ENCODE peak calls at places on chromosomes 6 and 20, in four cellular contexts. Z is foreskin fibroblast, K is Peyer's patch, X is neural crest cell. L is an unnamed sample.

GRCh38 chr6:5995705-5996686 is 10.7 kb downstream of the NRN1 start:
- DNase-seq in Z (peak; percentile 74), K (peak; percentile 66), X (peak; percentile 58), L (no peak)

GRCh38 chr20:59925894-59926293 is 7.5 kb downstream of the SYCP2 start:
- DNase-seq in Z (no peak), K (no peak), X (no peak), L (no peak)

GRCh38 chr6:134853111-134854055 is 96.5 kb downstream of the ALDH8A1 start:
- DNase-seq in Z (peak; percentile 77), K (peak; percentile 77), X (no peak), L (no peak)

GRCh38 chr20:24100370-24101011 is 111.9 kb upstream of the GGTLC1 start:
- DNase-seq in Z (peak; percentile 25), K (peak; percentile 65), X (peak; percentile 35), L (peak; percentile 64)

GRCh38 chr6:49849121-49849907 is 17.0 kb downstream of the CRISP1 start:
- DNase-seq in Z (peak; percentile 41), K (no peak), X (no peak), L (peak; percentile 49)

GRCh38 chr6:122381494-122382083 is 17.9 kb upstream of the HSF2 start:
- DNase-seq in Z (peak; percentile 85), K (peak; percentile 73), X (peak; percentile 41), L (peak; percentile 78)

GRCh38 chr20:59143326-59143725 is 20.3 kb upstream of the ZNF831 start:
- DNase-seq in Z (no peak), K (no peak), X (no peak), L (no peak)

GRCh38 chr6:64330694-64331309 is 695.2 kb downstream of the PHF3 start:
- DNase-seq in Z (peak; percentile 9), K (peak; percentile 85), X (peak; percentile 78), L (peak; percentile 70)

GRCh38 chr6:73393278-73393677 is 1.4 kb upstream of the DDX43 start:
- DNase-seq in Z (peak; percentile 32), K (no peak), X (no peak), L (no peak)

GRCh38 chr6:157245486-157245885 is 77.8 kb downstream of the TMEM242 start:
- DNase-seq in Z (no peak), K (no peak), X (no peak), L (no peak)

GRCh38 chr20:35133735-35134134 is 13.4 kb downstream of the EDEM2 start:
- DNase-seq in Z (no peak), K (no peak), X (no peak), L (no peak)

GRCh38 chr20:35133006-35133405 is 14.1 kb downstream of the EDEM2 start:
- DNase-seq in Z (no peak), K (no peak), X (no peak), L (no peak)

GRCh38 chr20:35134900-35135299 is 12.2 kb downstream of the EDEM2 start:
- DNase-seq in Z (no peak), K (no peak), X (no peak), L (no peak)

GRCh38 chr20:35134472-35134871 is 12.7 kb downstream of the EDEM2 start:
- DNase-seq in Z (no peak), K (no peak), X (no peak), L (no peak)

GRCh38 chr20:35135867-35136586 is 11.1 kb downstream of the EDEM2 start:
- DNase-seq in Z (peak; percentile 70), K (no peak), X (no peak), L (no peak)
- TF ChIP-seq CTCF in Z (no peak), K (no peak), X (no peak), L (no peak)

GRCh38 chr20:46407671-46407996 is 1.2 kb upstream of the ELMO2 start:
- DNase-seq in Z (no peak), K (no peak), X (no peak), L (no peak)

GRCh38 chr20:46402236-46402886 is 4.1 kb downstream of the ELMO2 start:
- DNase-seq in Z (peak; percentile 17), K (no peak), X (no peak), L (no peak)

GRCh38 chr20:46406986-46407670 is 713 bp upstream of the ELMO2 start:
- DNase-seq in Z (no peak), K (peak; percentile 92), X (no peak), L (peak; percentile 66)

GRCh38 chr20:46408281-46408731 is 1.9 kb upstream of the ELMO2 start:
- DNase-seq in Z (no peak), K (no peak), X (no peak), L (no peak)

GRCh38 chr20:46406200-46406985 is at the start of gene ELMO2:
- DNase-seq in Z (peak; percentile 98), K (peak; percentile 99), X (peak; percentile 92), L (peak; percentile 97)
- TF ChIP-seq CTCF in Z (no peak), K (peak; percentile 29), X (peak; percentile 32), L (no peak)

DNA sequence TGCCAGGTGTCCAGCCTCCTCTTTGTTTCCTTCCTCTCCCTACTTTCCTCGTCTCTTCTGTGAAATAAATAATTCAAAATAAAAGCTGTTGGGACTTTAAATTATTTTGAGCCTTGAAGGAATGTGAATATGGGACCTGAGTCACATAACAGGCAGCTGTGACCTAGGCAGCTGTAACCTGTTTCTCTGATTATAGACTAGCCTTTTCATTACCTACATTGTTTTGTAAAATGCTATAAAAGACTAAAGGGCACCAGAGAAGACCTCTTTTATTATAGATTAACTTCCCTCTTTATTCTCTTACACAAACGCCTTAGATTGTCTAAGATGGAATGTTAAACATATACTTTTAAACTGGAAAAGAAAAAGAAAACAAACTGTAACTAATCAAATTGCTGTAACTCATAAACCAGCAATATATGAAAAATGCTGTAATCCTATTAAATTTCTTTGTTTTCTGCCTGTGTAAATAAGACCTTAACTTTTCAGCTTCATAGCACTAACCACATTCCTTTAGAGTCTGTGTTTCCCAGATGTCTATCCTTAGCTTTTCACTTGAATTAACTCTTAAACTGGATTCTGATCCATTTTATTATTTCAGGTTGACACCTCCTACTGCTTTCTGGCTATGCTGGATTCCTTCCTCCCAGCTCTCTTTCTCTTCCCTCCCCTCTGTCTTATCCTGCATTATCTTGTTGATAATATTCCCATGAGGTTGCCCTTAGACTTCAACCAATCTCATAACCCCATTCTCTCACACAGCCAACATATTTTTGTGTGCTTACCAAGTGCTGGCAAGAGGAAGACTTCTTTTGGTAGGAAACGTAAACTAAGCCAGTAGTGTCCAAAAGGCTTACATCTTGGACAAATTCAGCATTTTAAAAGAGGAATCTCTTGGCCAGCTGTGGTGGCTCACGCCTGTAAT is 69.2 kb downstream of the TPD52L1 start:
- DNase-seq in Z (no peak), K (no peak), X (no peak), L (no peak)
- TF ChIP-seq CTCF in Z (no peak), K (no peak), X (no peak), L (no peak)

GRCh38 chr20:43987018-43987417 is 72.4 kb downstream of the TOX2 start:
- DNase-seq in Z (no peak), K (no peak), X (no peak), L (no peak)
- TF ChIP-seq CTCF in Z (no peak), K (no peak), X (no peak), L (no peak)

L was measured in GM12865.